ENCODE peak calls at places on chromosome 18, in nine cellular contexts. G is stimulated activated CD4-positive, alpha-beta T cell treated with anti-CD3 and anti-CD28 coated beads, TNF-alpha, amount 100 ng/mL, for 24 hours; H is posterior cingulate gyrus; V is activated effector memory CD4-positive, alpha-beta T cell treated with Interleukin-2 at 50 U/mL for 16 hours; C is Caki2; U is EL; I is lung microvascular endothelial cell; T is iris pigment epithelial cell; L is NCI-H460. O is an unnamed sample.

GRCh38 chr18:52670903-52671302 is 330.9 kb downstream of the DCC start:
- DNase-seq in U (no peak), V (no peak), C (no peak), G (no peak), T (no peak), L (peak), H (no peak), I (peak), O (no peak)

GRCh38 chr18:12409466-12409865 is 1.7 kb downstream of the PRELID3A start:
- DNase-seq in U (peak), V (no peak), I (no peak), C (no peak), T (peak), G (no peak), H (no peak), L (no peak), O (no peak)

GRCh38 chr18:45370190-45371010 is 244.9 kb upstream of the SLC14A2 start:
- DNase-seq in I (no peak), C (no peak), T (peak), U (no peak), H (no peak), L (no peak), G (no peak), V (no peak), O (no peak)

GRCh38 chr18:62982600-62983251 is 267.4 kb downstream of the PHLPP1 start:
- DNase-seq in T (peak), I (peak), H (peak), U (peak), L (peak), G (peak), V (peak), C (peak), O (peak)

GRCh38 chr18:62337336-62337735 is 12.2 kb downstream of the TNFRSF11A start:
- DNase-seq in C (no peak), G (no peak), U (no peak), T (no peak), V (no peak), I (no peak), L (no peak), H (no peak), O (no peak)

GRCh38 chr18:51639541-51639940 is 442.1 kb upstream of the MEX3C start:
- DNase-seq in V (no peak), I (no peak), G (no peak), C (no peak), T (no peak), H (no peak), L (no peak), U (no peak), O (no peak)

GRCh38 chr18:74445585-74445984 is 11.5 kb downstream of the DIPK1C start:
- DNase-seq in G (no peak), H (no peak), U (no peak), V (no peak), T (no peak), C (no peak), L (no peak), I (no peak), O (no peak)

GRCh38 chr18:54086046-54086802 is 138.2 kb downstream of the MBD2 start:
- DNase-seq in I (no peak), T (no peak), C (no peak), U (no peak), G (no peak), L (no peak), V (no peak), H (no peak), O (no peak)

GRCh38 chr18:36297419-36298112 is at the start of gene FHOD3:
- DNase-seq in I (peak), L (peak), H (peak), T (peak), V (no peak), U (peak), G (no peak), C (peak), O (peak)

GRCh38 chr18:35376393-35376741 is 770 bp downstream of the ZNF396 start:
- DNase-seq in L (no peak), C (no peak), U (peak), H (no peak), I (peak), V (peak), G (no peak), T (no peak), O (peak)

GRCh38 chr18:76546282-76546572 is 51.2 kb upstream of the ZNF516 start:
- DNase-seq in U (no peak), C (no peak), H (no peak), V (no peak), L (no peak), I (no peak), G (no peak), T (peak), O (no peak)

GRCh38 chr18:6315556-6316331 is 99.0 kb downstream of the L3MBTL4 start:
- DNase-seq in V (no peak), U (no peak), C (no peak), G (no peak), H (peak), I (no peak), L (no peak), T (no peak), O (no peak)

GRCh38 chr18:44682871-44683221 is 2.2 kb downstream of the SETBP1 start:
- DNase-seq in H (no peak), L (no peak), G (no peak), C (no peak), I (no peak), U (no peak), V (no peak), T (no peak), O (no peak)

GRCh38 chr18:79385749-79386341 is 9.9 kb upstream of the NFATC1 start:
- DNase-seq in C (no peak), G (no peak), H (peak), I (no peak), L (no peak), T (no peak), U (no peak), V (no peak), O (no peak)

GRCh38 chr18:49212819-49213218 is 247.6 kb downstream of the DYM start:
- DNase-seq in U (peak), L (no peak), H (no peak), T (peak), C (no peak), G (no peak), V (no peak), I (no peak), O (no peak)

GRCh38 chr18:57797209-57797651 is 5.9 kb downstream of the ATP8B1 start:
- DNase-seq in V (no peak), C (no peak), U (no peak), I (no peak), T (no peak), L (no peak), H (no peak), G (no peak), O (no peak)

GRCh38 chr18:49008156-49008555 is 57.4 kb upstream of the SMAD7 start:
- DNase-seq in T (no peak), I (no peak), L (no peak), G (no peak), H (no peak), U (no peak), C (no peak), V (no peak), O (no peak)

GRCh38 chr18:58541789-58542425 is 87.0 kb downstream of the ALPK2 start:
- DNase-seq in C (peak), I (no peak), T (peak), G (peak), L (peak), H (no peak), V (peak), U (peak), O (peak)

GRCh38 chr18:2971741-2972552 is 41.0 kb downstream of the LPIN2 start:
- DNase-seq in H (no peak), L (no peak), I (peak), U (no peak), V (peak), C (no peak), T (no peak), G (no peak), O (peak)